ENCODE peak calls at places on chromosomes 12 and 14, in six cellular contexts. U is SK-N-SH; Q is CD8-positive, alpha-beta T cell; P is mesendoderm; X is WERI-Rb-1; Z is GM23338. N is an unnamed sample.

GRCh38 chr12:55715833-55716581 is at the start of gene BLOC1S1:
- DNase-seq in U (peak), Q (peak), P (peak), X (peak), Z (peak), N (peak)

GRCh38 chr12:75670175-75670574 is 158.8 kb upstream of the KRR1 start:
- DNase-seq in U (no peak), Q (no peak), P (peak), X (no peak), Z (no peak), N (no peak)

GRCh38 chr12:1373887-1374286 is 220.5 kb downstream of the FBXL14 start:
- DNase-seq in U (no peak), Q (no peak), P (no peak), X (no peak), Z (no peak), N (no peak)

GRCh38 chr12:64175254-64175945 is 46.7 kb downstream of the KICS2 start:
- DNase-seq in U (no peak), Q (no peak), P (peak), X (no peak), Z (peak), N (peak)

GRCh38 chr12:43789941-43790340 is 16.2 kb downstream of the TWF1 start:
- DNase-seq in U (peak), Q (no peak), P (peak), X (no peak), Z (no peak), N (no peak)

GRCh38 chr14:43894534-43894933 is 612.5 kb downstream of the FSCB start:
- DNase-seq in U (peak), Q (no peak), P (peak), X (no peak), Z (peak), N (no peak)

GRCh38 chr12:14773685-14774073 is 29.6 kb downstream of the WBP11 start:
- DNase-seq in U (peak), Q (no peak), P (no peak), X (no peak), Z (peak), N (no peak)

GRCh38 chr14:63224196-63224595 is 20.0 kb downstream of the RHOJ start:
- DNase-seq in U (no peak), Q (no peak), P (no peak), X (no peak), Z (no peak), N (no peak)

GRCh38 chr12:122499991-122500684 is 594 bp downstream of the ZCCHC8 start:
- DNase-seq in U (peak), Q (peak), P (peak), X (peak), Z (peak), N (no peak)

GRCh38 chr12:124696689-124697476 is 129.5 kb upstream of the NCOR2 start:
- DNase-seq in U (no peak), Q (no peak), P (no peak), X (no peak), Z (no peak), N (no peak)

GRCh38 chr14:54606631-54607133 is 39.8 kb downstream of the SAMD4A start:
- DNase-seq in U (no peak), Q (no peak), P (no peak), X (no peak), Z (no peak), N (no peak)